ENCODE peak calls at places on chromosomes 11 and 22, in four cellular contexts. U, S, I and C are unnamed samples.
A peak's percentile ranks its signal among the peaks of the same experiment; 100 is the strongest.

GRCh38 chr11:8318536-8318935 is 54.9 kb upstream of the LMO1 start:
- DNase-seq in I (no peak), U (no peak), S (no peak), C (peak; percentile 50)

GRCh38 chr11:85810871-85811611 is at the start of gene SYTL2:
- DNase-seq in U (no peak), S (peak; percentile 6), I (no peak), C (peak; percentile 81)

GRCh38 chr22:50184541-50185383 is 951 bp upstream of the TRABD start:
- DNase-seq in I (no peak), S (no peak), U (no peak), C (no peak)

GRCh38 chr22:39101226-39101625 is 4.2 kb downstream of the APOBEC3H start:
- DNase-seq in S (no peak), I (no peak), U (no peak), C (no peak)

GRCh38 chr11:69638941-69639681 is 1.8 kb upstream of the CCND1 start:
- DNase-seq in S (peak; percentile 90), U (no peak), I (peak; percentile 88), C (peak; percentile 80)

GRCh38 chr22:35549338-35549737 is 8.7 kb downstream of the RASD2 start:
- DNase-seq in S (no peak), I (no peak), U (no peak), C (no peak)

GRCh38 chr22:45612451-45612901 is 59.2 kb upstream of the ATXN10 start:
- DNase-seq in I (no peak), U (no peak), S (no peak), C (no peak)

GRCh38 chr11:58787903-58788302 is 56.2 kb upstream of the GLYAT start:
- DNase-seq in U (no peak), I (no peak), S (no peak), C (no peak)

GRCh38 chr22:48235744-48236143 is 1473.3 kb downstream of the TBC1D22A start:
- DNase-seq in U (no peak), S (no peak), I (no peak), C (no peak)

GRCh38 chr22:40216041-40216756 is 38.5 kb downstream of the TNRC6B start:
- DNase-seq in I (no peak), S (no peak), U (peak; percentile 58), C (no peak)

GRCh38 chr11:75344761-75345454 is 6.6 kb downstream of the ARRB1 start:
- DNase-seq in I (no peak), U (no peak), S (no peak), C (no peak)

GRCh38 chr11:38547464-38547863 is 1949.4 kb upstream of the RAG2 start:
- DNase-seq in S (no peak), I (no peak), U (no peak), C (no peak)

GRCh38 chr11:73223998-73224730 is 6.1 kb downstream of the P2RY2 start:
- DNase-seq in I (no peak), S (no peak), U (no peak), C (no peak)

GRCh38 chr11:64571050-64571409 is 20.0 kb upstream of the SLC22A12 start:
- DNase-seq in S (no peak), I (no peak), U (no peak), C (no peak)

GRCh38 chr11:206516-207212 is 535 bp downstream of the BET1L start:
- DNase-seq in S (no peak), U (no peak), I (no peak), C (peak; percentile 49)

GRCh38 chr11:8023831-8024555 is 36.9 kb downstream of the EIF3F start:
- DNase-seq in U (no peak), I (no peak), S (no peak), C (no peak)

GRCh38 chr11:9205596-9205995 is 59.6 kb downstream of the DENND5A start:
- DNase-seq in S (no peak), I (no peak), U (no peak), C (no peak)

GRCh38 chr11:133808393-133809140 is 36.7 kb downstream of the SPATA19 start:
- DNase-seq in U (no peak), I (no peak), S (no peak), C (no peak)

GRCh38 chr11:121567988-121568387 is 115.2 kb upstream of the SORL1-AS1 start:
- DNase-seq in U (no peak), S (no peak), I (no peak), C (no peak)

GRCh38 chr22:50267591-50268390 is 2.4 kb downstream of the MAPK11 start:
- DNase-seq in U (no peak), I (no peak), S (no peak), C (peak; percentile 68)

GRCh38 chr22:38109391-38110000 is 988 bp downstream of the BAIAP2L2 start:
- DNase-seq in S (no peak), U (no peak), I (no peak), C (no peak)

GRCh38 chr22:38997518-38997917 is 15.4 kb downstream of the APOBEC3B start:
- DNase-seq in S (no peak), U (no peak), I (no peak), C (no peak)

GRCh38 chr11:130816516-130816915 is 99.8 kb downstream of the SNX19 start:
- DNase-seq in S (no peak), U (no peak), I (no peak), C (no peak)

GRCh38 chr22:30332551-30332950 is 5.8 kb upstream of the TBC1D10A start:
- DNase-seq in I (no peak), S (no peak), U (no peak), C (no peak)

GRCh38 chr22:37953437-37954179 is at the start of the genes C22orf23 and POLR2F:
- DNase-seq in I (peak; percentile 71), U (peak; percentile 88), S (peak; percentile 92), C (peak; percentile 95)

GRCh38 chr22:48205790-48206189 is 1443.3 kb downstream of the TBC1D22A start:
- DNase-seq in U (no peak), S (no peak), I (no peak), C (no peak)

GRCh38 chr11:35853871-35854270 is 90.0 kb upstream of the LDLRAD3 start:
- DNase-seq in S (no peak), I (no peak), U (no peak), C (no peak)

GRCh38 chr11:120160436-120160835 is 22.5 kb upstream of the TRIM29 start:
- DNase-seq in I (no peak), S (no peak), U (no peak), C (no peak)

GRCh38 chr11:73182824-73183321 is 35.2 kb upstream of the P2RY2 start:
- DNase-seq in S (peak; percentile 47), I (no peak), U (no peak), C (peak; percentile 66)

GRCh38 chr22:46379301-46379930 is 43.9 kb downstream of the TRMU start:
- DNase-seq in I (no peak), U (no peak), S (peak; percentile 89), C (no peak)

GRCh38 chr22:30640361-30640760 is 4.8 kb downstream of the SLC35E4 start:
- DNase-seq in S (no peak), U (no peak), I (no peak), C (no peak)

GRCh38 chr11:115848080-115848479 is 343.9 kb upstream of the CADM1 start:
- DNase-seq in U (no peak), S (peak; percentile 20), I (no peak), C (no peak)

GRCh38 chr11:22732588-22732987 is 66.2 kb downstream of the GAS2 start:
- DNase-seq in I (no peak), S (no peak), U (no peak), C (no peak)

GRCh38 chr11:44949160-44950035 is 1.3 kb downstream of the TP53I11 start:
- DNase-seq in I (no peak), U (no peak), S (no peak), C (peak; percentile 30)

GRCh38 chr11:96167233-96167632 is 175.8 kb downstream of the MAML2 start:
- DNase-seq in U (no peak), I (no peak), S (no peak), C (no peak)

GRCh38 chr11:28838741-28839140 is 730.6 kb downstream of the METTL15 start:
- DNase-seq in U (no peak), S (no peak), I (no peak), C (no peak)

GRCh38 chr11:126496576-126497403 is 141.3 kb downstream of the ST3GAL4 start:
- DNase-seq in U (no peak), S (no peak), I (no peak), C (no peak)

GRCh38 chr22:23675502-23676415 is 15.1 kb upstream of the RGL4 start:
- DNase-seq in U (no peak), I (no peak), S (peak; percentile 69), C (no peak)
- H3K27me3 ChIP-seq in U (no peaks in the 10 kb centered on the region), I (no peaks in the 10 kb centered on the region), S (no peaks in the 10 kb centered on the region), C (no peaks in the 10 kb centered on the region)

DNA sequence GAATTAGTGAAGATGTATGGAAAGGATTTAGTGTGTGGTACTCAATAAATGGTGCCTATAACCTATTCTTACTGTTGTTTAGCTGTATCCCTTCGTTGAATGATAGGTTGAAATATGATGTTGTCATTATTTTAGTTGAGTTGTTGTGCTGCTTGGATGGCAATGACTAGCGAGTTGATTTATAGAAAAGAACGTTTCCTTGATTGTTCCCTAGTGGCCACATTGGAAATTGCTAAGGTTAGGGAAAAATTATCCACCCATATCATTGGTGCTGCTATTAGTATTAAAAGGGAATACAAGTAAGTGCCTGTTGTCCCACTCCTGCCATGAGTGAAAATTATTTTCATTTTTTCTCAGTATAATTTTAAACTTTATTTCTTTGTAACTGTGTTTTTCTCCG is 14.5 kb downstream of the EMSY start:
- DNase-seq in U (no peak), S (no peak), I (no peak), C (no peak)
- TF ChIP-seq CBX5 in U (no peak), S (no peak), I (no peak), C (no peak)

GRCh38 chr11:2221024-2221423 is 49.4 kb downstream of the ASCL2 start:
- DNase-seq in U (no peak), I (no peak), S (no peak), C (no peak)

GRCh38 chr11:2221591-2221990 is 48.8 kb downstream of the ASCL2 start:
- DNase-seq in I (no peak), S (no peak), U (no peak), C (no peak)

GRCh38 chr11:2218234-2218633 is 46.6 kb upstream of the TH start:
- DNase-seq in I (no peak), U (no peak), S (no peak), C (no peak)

GRCh38 chr11:2219318-2220017 is 47.9 kb upstream of the TH start:
- DNase-seq in S (no peak), I (no peak), U (no peak), C (no peak)

GRCh38 chr11:2220173-2220771 is 48.7 kb upstream of the TH start:
- DNase-seq in U (no peak), I (no peak), S (no peak), C (no peak)
- H3K27me3 ChIP-seq in U (no peaks in the 10 kb centered on the region), I (no peaks in the 10 kb centered on the region), S (peaks cover 25% of the 10 kb centered on the region), C (peaks cover 36% of the 10 kb centered on the region)

GRCh38 chr22:22099194-22099486 is 116.6 kb upstream of the TOP3B start:
- DNase-seq in U (peak; percentile 69), I (no peak), S (no peak), C (peak; percentile 31)
- TF ChIP-seq CBX5 in U (no peak), I (no peak), S (no peak), C (no peak)